ENCODE peak calls at places on chromosomes 4 and X, in five cellular contexts. One of them, this sample, is unnamed.
A peak's percentile ranks its signal among the peaks of the same experiment; 100 is the strongest.

GRCh38 chr4:96175871-96176270 is 336.0 kb downstream of the PDHA2 start:
- DNase-seq in B cell: no peak
- DNase-seq in islet precursor cell: no peak
- DNase-seq in GM20000: no peak
- DNase-seq in stimulated activated CD8-positive, alpha-beta memory T cell treated with anti-CD3 and anti-CD28 coated beads, Interleukin-2, amount 100 ng/mL, for 48 hours: no peak
- DNase-seq in this sample: no peak

GRCh38 chrX:1481636-1482529 is 29.2 kb upstream of the ASMTL start:
- DNase-seq in islet precursor cell: peak; percentile 92
- DNase-seq in B cell: peak; percentile 78
- DNase-seq in stimulated activated CD8-positive, alpha-beta memory T cell treated with anti-CD3 and anti-CD28 coated beads, Interleukin-2, amount 100 ng/mL, for 48 hours: peak; percentile 49
- DNase-seq in GM20000: peak; percentile 69
- DNase-seq in this sample: peak; percentile 33

GRCh38 chrX:10189317-10190268 is 32.8 kb downstream of the CLCN4 start:
- DNase-seq in islet precursor cell: peak; percentile 78
- DNase-seq in GM20000: peak; percentile 37
- DNase-seq in B cell: peak; percentile 85
- DNase-seq in stimulated activated CD8-positive, alpha-beta memory T cell treated with anti-CD3 and anti-CD28 coated beads, Interleukin-2, amount 100 ng/mL, for 48 hours: peak; percentile 36
- DNase-seq in this sample: peak; percentile 83

GRCh38 chr4:20026456-20026855 is 225.2 kb upstream of the SLIT2 start:
- DNase-seq in B cell: no peak
- DNase-seq in islet precursor cell: no peak
- DNase-seq in stimulated activated CD8-positive, alpha-beta memory T cell treated with anti-CD3 and anti-CD28 coated beads, Interleukin-2, amount 100 ng/mL, for 48 hours: no peak
- DNase-seq in GM20000: no peak
- DNase-seq in this sample: no peak

GRCh38 chr4:113707013-113707412 is 54.5 kb downstream of the CAMK2D start:
- DNase-seq in GM20000: no peak
- DNase-seq in islet precursor cell: no peak
- DNase-seq in B cell: no peak
- DNase-seq in stimulated activated CD8-positive, alpha-beta memory T cell treated with anti-CD3 and anti-CD28 coated beads, Interleukin-2, amount 100 ng/mL, for 48 hours: no peak
- DNase-seq in this sample: no peak

GRCh38 chrX:28910501-28910900 is 323.3 kb downstream of the IL1RAPL1 start:
- DNase-seq in GM20000: no peak
- DNase-seq in B cell: no peak
- DNase-seq in stimulated activated CD8-positive, alpha-beta memory T cell treated with anti-CD3 and anti-CD28 coated beads, Interleukin-2, amount 100 ng/mL, for 48 hours: no peak
- DNase-seq in islet precursor cell: no peak
- DNase-seq in this sample: no peak

GRCh38 chr4:38192516-38192915 is 232.3 kb downstream of the PTTG2 start:
- DNase-seq in B cell: no peak
- DNase-seq in stimulated activated CD8-positive, alpha-beta memory T cell treated with anti-CD3 and anti-CD28 coated beads, Interleukin-2, amount 100 ng/mL, for 48 hours: no peak
- DNase-seq in islet precursor cell: no peak
- DNase-seq in GM20000: no peak
- DNase-seq in this sample: no peak

GRCh38 chr4:81757706-81758105 is 286.0 kb upstream of the RASGEF1B start:
- DNase-seq in islet precursor cell: no peak
- DNase-seq in stimulated activated CD8-positive, alpha-beta memory T cell treated with anti-CD3 and anti-CD28 coated beads, Interleukin-2, amount 100 ng/mL, for 48 hours: no peak
- DNase-seq in GM20000: no peak
- DNase-seq in B cell: no peak
- DNase-seq in this sample: no peak

GRCh38 chr4:181957088-181957487 is 286.1 kb upstream of the TENM3 start:
- DNase-seq in B cell: no peak
- DNase-seq in stimulated activated CD8-positive, alpha-beta memory T cell treated with anti-CD3 and anti-CD28 coated beads, Interleukin-2, amount 100 ng/mL, for 48 hours: no peak
- DNase-seq in islet precursor cell: no peak
- DNase-seq in GM20000: no peak
- DNase-seq in this sample: no peak

GRCh38 chr4:33386761-33387160 is 2666.6 kb downstream of the PCDH7 start:
- DNase-seq in B cell: no peak
- DNase-seq in GM20000: no peak
- DNase-seq in stimulated activated CD8-positive, alpha-beta memory T cell treated with anti-CD3 and anti-CD28 coated beads, Interleukin-2, amount 100 ng/mL, for 48 hours: no peak
- DNase-seq in islet precursor cell: no peak
- DNase-seq in this sample: no peak

GRCh38 chrX:39941332-39941920 is 156.3 kb downstream of the BCOR start:
- DNase-seq in B cell: no peak
- DNase-seq in stimulated activated CD8-positive, alpha-beta memory T cell treated with anti-CD3 and anti-CD28 coated beads, Interleukin-2, amount 100 ng/mL, for 48 hours: no peak
- DNase-seq in islet precursor cell: peak; percentile 96
- DNase-seq in GM20000: no peak
- DNase-seq in this sample: no peak

GRCh38 chr4:85457752-85458467 is 17.0 kb upstream of the ARHGAP24 start:
- DNase-seq in stimulated activated CD8-positive, alpha-beta memory T cell treated with anti-CD3 and anti-CD28 coated beads, Interleukin-2, amount 100 ng/mL, for 48 hours: no peak
- DNase-seq in GM20000: no peak
- DNase-seq in islet precursor cell: peak; percentile 56
- DNase-seq in B cell: no peak
- DNase-seq in this sample: no peak

GRCh38 chr4:2007804-2008670 is 737 bp downstream of the NELFA start:
- DNase-seq in B cell: no peak
- DNase-seq in stimulated activated CD8-positive, alpha-beta memory T cell treated with anti-CD3 and anti-CD28 coated beads, Interleukin-2, amount 100 ng/mL, for 48 hours: no peak
- DNase-seq in islet precursor cell: no peak
- DNase-seq in GM20000: peak; percentile 45
- DNase-seq in this sample: no peak

GRCh38 chrX:129779747-129780146 is at the start of gene SASH3:
- DNase-seq in stimulated activated CD8-positive, alpha-beta memory T cell treated with anti-CD3 and anti-CD28 coated beads, Interleukin-2, amount 100 ng/mL, for 48 hours: peak; percentile 48
- DNase-seq in islet precursor cell: no peak
- DNase-seq in GM20000: peak; percentile 38
- DNase-seq in B cell: peak; percentile 84
- DNase-seq in this sample: no peak